ENCODE peak calls at places on chromosomes 11 and 22, in six cellular contexts. U is NT2/D1; K is psoas muscle; M is fibroblast of pulmonary artery; X is NCI-H1092 treated with DMSO at 0.1 percent for 48 hours; E is stimulated activated CD8-positive, alpha-beta memory T cell treated with anti-CD3 and anti-CD28 coated beads, Interleukin-4, amount 100 ng/mL, for 1 hour. N is an unnamed sample.

GRCh38 chr11:128522943-128523518 is 64.3 kb downstream of the ETS1 start:
- DNase-seq in U (no peak), K (no peak), M (no peak), X (no peak), E (no peak), N (no peak)

GRCh38 chr11:118533769-118534729 is 3.1 kb downstream of the TMEM25 start:
- DNase-seq in U (no peak), K (no peak), M (no peak), X (no peak), E (no peak), N (no peak)

GRCh38 chr11:65576232-65576866 is 496 bp downstream of the EHBP1L1 start:
- DNase-seq in U (no peak), K (peak), M (no peak), X (no peak), E (no peak), N (no peak)

GRCh38 chr11:12237381-12237784 is 127.0 kb downstream of the MICAL2 start:
- DNase-seq in U (no peak), K (no peak), M (no peak), X (no peak), E (no peak), N (no peak)

GRCh38 chr11:45654242-45654641 is 11.2 kb downstream of the CHST1 start:
- DNase-seq in U (no peak), K (no peak), M (no peak), X (no peak), E (no peak), N (no peak)

GRCh38 chr22:22168941-22169867 is 75.4 kb upstream of the VPREB1 start:
- DNase-seq in U (no peak), K (no peak), M (no peak), X (no peak), E (no peak), N (no peak)

GRCh38 chr11:72652871-72653615 is 21.2 kb downstream of the PDE2A start:
- DNase-seq in U (peak), K (no peak), M (no peak), X (peak), E (no peak), N (no peak)

GRCh38 chr11:77672276-77672675 is 34.7 kb upstream of the CLNS1A start:
- DNase-seq in U (no peak), K (no peak), M (peak), X (no peak), E (no peak), N (no peak)

GRCh38 chr22:49577168-49578060 is 250.3 kb downstream of the BRD1 start:
- DNase-seq in U (no peak), K (peak), M (no peak), X (no peak), E (no peak), N (no peak)

GRCh38 chr11:68128682-68129327 is 7.6 kb upstream of the CHKA start:
- DNase-seq in U (peak), K (peak), M (peak), X (no peak), E (no peak), N (no peak)

GRCh38 chr11:121300972-121301699 is 8.6 kb downstream of the SC5D start:
- DNase-seq in U (no peak), K (no peak), M (peak), X (no peak), E (no peak), N (no peak)

GRCh38 chr11:115488945-115489344 is 15.3 kb downstream of the CADM1 start:
- DNase-seq in U (no peak), K (no peak), M (no peak), X (no peak), E (no peak), N (no peak)

GRCh38 chr11:11519184-11519583 is 102.6 kb downstream of the GALNT18 start:
- DNase-seq in U (no peak), K (no peak), M (no peak), X (no peak), E (no peak), N (no peak)

GRCh38 chr11:33915521-33915920 is 23.6 kb upstream of the LMO2 start:
- DNase-seq in U (no peak), K (no peak), M (no peak), X (no peak), E (no peak), N (no peak)

GRCh38 chr11:126153999-126154398 is 57.5 kb downstream of the RPUSD4 start:
- DNase-seq in U (no peak), K (no peak), M (peak), X (no peak), E (no peak), N (no peak)

GRCh38 chr11:117437041-117437790 is 109.6 kb downstream of the CEP164 start:
- DNase-seq in U (no peak), K (no peak), M (no peak), X (no peak), E (no peak), N (no peak)

GRCh38 chr11:75311858-75312288 is 39.6 kb downstream of the ARRB1 start:
- DNase-seq in U (no peak), K (peak), M (peak), X (no peak), E (no peak), N (no peak)

GRCh38 chr11:70466154-70466553 is 67.8 kb downstream of the CTTN start:
- DNase-seq in U (no peak), K (no peak), M (no peak), X (no peak), E (no peak), N (no peak)